ENCODE peak calls at places on chromosome 4, in ten cellular contexts. W is foreskin fibroblast, Y is Daoy, H is activated gamma-delta T cell treated with Interleukin-2 at 50 U/mL for 16 hours, U is iris pigment epithelial cell, R is HL-60, Z is LHCN-M2, I is Ammon's horn, F is right lobe of liver, Q is ELR. A is an unnamed sample.

GRCh38 chr4:8409271-8410065 is 31.1 kb downstream of the ACOX3 start:
- DNase-seq in W (no peak), Y (peak; percentile 49), H (peak; percentile 61), U (no peak), R (no peak), Z (peak; percentile 41), I (no peak), F (peak; percentile 22), Q (peak; percentile 25), A (peak; percentile 42)

GRCh38 chr4:113303315-113303714 is 253.9 kb downstream of the ANK2 start:
- DNase-seq in W (no peak), Y (no peak), H (no peak), U (no peak), R (no peak), Z (no peak), I (no peak), F (no peak), Q (no peak), A (no peak)

GRCh38 chr4:173801361-173801760 is 271.3 kb upstream of the HAND2 start:
- DNase-seq in W (no peak), Y (no peak), H (no peak), U (no peak), R (no peak), Z (no peak), I (no peak), F (no peak), Q (no peak), A (no peak)

GRCh38 chr4:124685851-124686250 is 26.7 kb downstream of the ANKRD50 start:
- DNase-seq in W (no peak), Y (no peak), H (no peak), U (no peak), R (no peak), Z (no peak), I (no peak), F (no peak), Q (peak; percentile 16), A (no peak)

GRCh38 chr4:57233391-57233790 is 123.2 kb upstream of the IGFBP7 start:
- DNase-seq in W (peak; percentile 30), Y (no peak), H (no peak), U (peak; percentile 57), R (no peak), Z (peak; percentile 12), I (peak; percentile 28), F (no peak), Q (peak; percentile 67), A (peak; percentile 20)

GRCh38 chr4:101114936-101115372 is 232.4 kb downstream of the PPP3CA start:
- DNase-seq in W (peak; percentile 27), Y (no peak), H (no peak), U (peak; percentile 47), R (no peak), Z (peak; percentile 54), I (peak; percentile 92), F (no peak), Q (peak; percentile 63), A (no peak)

GRCh38 chr4:81790477-81790876 is 318.8 kb upstream of the RASGEF1B start:
- DNase-seq in W (no peak), Y (no peak), H (no peak), U (no peak), R (no peak), Z (no peak), I (no peak), F (no peak), Q (no peak), A (no peak)

GRCh38 chr4:128863314-128864075 is 54.0 kb downstream of the JADE1 start:
- DNase-seq in W (peak; percentile 65), Y (peak; percentile 57), H (peak; percentile 71), U (peak; percentile 67), R (no peak), Z (peak; percentile 76), I (peak; percentile 90), F (peak; percentile 74), Q (peak; percentile 74), A (peak; percentile 49)

GRCh38 chr4:152778656-152779512 is 646 bp downstream of the TIGD4 start:
- DNase-seq in W (no peak), Y (peak; percentile 8), H (peak; percentile 10), U (peak; percentile 15), R (no peak), Z (peak; percentile 70), I (peak; percentile 57), F (peak; percentile 34), Q (peak; percentile 43), A (no peak)

GRCh38 chr4:160835789-160836188 is 1328.0 kb downstream of the FSTL5 start:
- DNase-seq in W (no peak), Y (peak; percentile 14), H (no peak), U (peak; percentile 8), R (no peak), Z (peak; percentile 5), I (no peak), F (no peak), Q (no peak), A (peak; percentile 2)

GRCh38 chr4:103429283-103429682 is 231.1 kb upstream of the CENPE start:
- DNase-seq in W (no peak), Y (no peak), H (no peak), U (no peak), R (no peak), Z (no peak), I (no peak), F (no peak), Q (peak; percentile 22), A (no peak)

GRCh38 chr4:99815597-99816011 is 1.0 kb upstream of the DAPP1 start:
- DNase-seq in W (no peak), Y (no peak), H (no peak), U (peak; percentile 51), R (no peak), Z (no peak), I (no peak), F (no peak), Q (peak; percentile 64), A (no peak)

A was measured in MG63.